ENCODE peak calls at places on chromosomes 4 and X, in seven cellular contexts. P, M, R, D, S, O and Z are unnamed samples.

GRCh38 chr4:170012629-170012958 is 13.6 kb downstream of the MFAP3L start:
- DNase-seq in M (no peak), D (no peak), O (no peak), S (no peak), R (no peak), P (no peak), Z (no peak)

GRCh38 chr4:1192091-1192492 is 19.7 kb upstream of the SPON2 start:
- DNase-seq in O (peak), M (peak), S (peak), D (no peak), R (no peak), P (peak), Z (no peak)

GRCh38 chr4:170015285-170015684 is 10.9 kb downstream of the MFAP3L start:
- DNase-seq in P (no peak), O (no peak), R (no peak), S (no peak), M (no peak), D (no peak), Z (no peak)

GRCh38 chr4:125727931-125728330 is 413.2 kb downstream of the FAT4 start:
- DNase-seq in O (no peak), D (no peak), P (no peak), R (no peak), M (no peak), S (peak), Z (no peak)

GRCh38 chr4:154551872-154552686 is 1.9 kb upstream of the PLRG1 start:
- DNase-seq in R (peak), S (peak), M (peak), O (peak), P (peak), D (peak), Z (peak)

GRCh38 chr4:24104173-24104572 is 214.3 kb upstream of the PPARGC1A start:
- DNase-seq in S (peak), P (no peak), M (peak), O (no peak), D (no peak), R (no peak), Z (no peak)

GRCh38 chr4:186330368-186330767 is 64.4 kb downstream of the F11 start:
- DNase-seq in R (no peak), M (no peak), D (no peak), S (no peak), P (no peak), O (no peak), Z (no peak)

GRCh38 chr4:169253904-169254303 is 16.9 kb downstream of the SH3RF1 start:
- DNase-seq in R (no peak), M (peak), O (peak), D (peak), P (no peak), S (peak), Z (no peak)

GRCh38 chrX:75154871-75155270 is 1.2 kb downstream of the ABCB7 start:
- DNase-seq in M (no peak), S (no peak), R (no peak), P (no peak), O (no peak), D (no peak), Z (no peak)

GRCh38 chr4:16067515-16067914 is 16.3 kb downstream of the PROM1 start:
- DNase-seq in S (no peak), R (no peak), D (no peak), O (no peak), M (no peak), P (no peak), Z (no peak)

GRCh38 chrX:75156537-75156945 is 458 bp upstream of the ABCB7 start:
- DNase-seq in M (peak), P (no peak), S (peak), R (no peak), O (no peak), D (peak), Z (no peak)